ENCODE peak calls at places on chromosomes 5 and 9, in six cellular contexts. One of them, this sample, is unnamed.

GRCh38 chr9:13090588-13090987 is 188.9 kb downstream of the MPDZ start:
- DNase-seq in cerebellar cortex: no peak
- DNase-seq in IMR-90: no peak
- DNase-seq in EH: no peak
- DNase-seq in lower lobe of right lung: no peak
- DNase-seq in neural crest cell: no peak
- DNase-seq in this sample: peak

GRCh38 chr5:169142264-169142970 is 158.5 kb downstream of the SLIT3 start:
- DNase-seq in cerebellar cortex: peak
- DNase-seq in neural crest cell: no peak
- DNase-seq in EH: no peak
- DNase-seq in IMR-90: no peak
- DNase-seq in lower lobe of right lung: no peak
- DNase-seq in this sample: peak

GRCh38 chr5:90866333-90866732 is 307.7 kb downstream of the ADGRV1 start:
- DNase-seq in neural crest cell: no peak
- DNase-seq in EH: peak
- DNase-seq in lower lobe of right lung: no peak
- DNase-seq in IMR-90: peak
- DNase-seq in cerebellar cortex: peak
- DNase-seq in this sample: peak

GRCh38 chr5:132814441-132815294 is 1.6 kb downstream of the SOWAHA start:
- DNase-seq in IMR-90: no peak
- DNase-seq in EH: no peak
- DNase-seq in lower lobe of right lung: no peak
- DNase-seq in cerebellar cortex: no peak
- DNase-seq in neural crest cell: no peak
- DNase-seq in this sample: no peak

GRCh38 chr5:75142566-75143136 is 90.3 kb upstream of the GCNT4 start:
- DNase-seq in lower lobe of right lung: no peak
- DNase-seq in EH: no peak
- DNase-seq in IMR-90: no peak
- DNase-seq in cerebellar cortex: no peak
- DNase-seq in neural crest cell: no peak
- DNase-seq in this sample: no peak

GRCh38 chr9:124480621-124480981 is 26.6 kb downstream of the NR5A1 start:
- DNase-seq in lower lobe of right lung: no peak
- DNase-seq in cerebellar cortex: peak
- DNase-seq in IMR-90: peak
- DNase-seq in neural crest cell: peak
- DNase-seq in EH: peak
- DNase-seq in this sample: no peak

GRCh38 chr9:123349691-123350480 is 6.1 kb upstream of the CRB2 start:
- DNase-seq in IMR-90: peak
- DNase-seq in cerebellar cortex: peak
- DNase-seq in lower lobe of right lung: no peak
- DNase-seq in neural crest cell: peak
- DNase-seq in EH: peak
- DNase-seq in this sample: peak

GRCh38 chr9:133385452-133385851 is 9.3 kb downstream of the STKLD1 start:
- DNase-seq in cerebellar cortex: no peak
- DNase-seq in EH: no peak
- DNase-seq in IMR-90: no peak
- DNase-seq in lower lobe of right lung: no peak
- DNase-seq in neural crest cell: no peak
- DNase-seq in this sample: no peak

GRCh38 chr9:9747787-9748186 is 865.0 kb downstream of the PTPRD start:
- DNase-seq in EH: no peak
- DNase-seq in IMR-90: peak
- DNase-seq in lower lobe of right lung: no peak
- DNase-seq in neural crest cell: no peak
- DNase-seq in cerebellar cortex: no peak
- DNase-seq in this sample: peak

GRCh38 chr5:7886849-7887460 is 18.0 kb downstream of the MTRR start:
- DNase-seq in IMR-90: peak
- DNase-seq in EH: peak
- DNase-seq in cerebellar cortex: peak
- DNase-seq in neural crest cell: no peak
- DNase-seq in lower lobe of right lung: no peak
- DNase-seq in this sample: peak

GRCh38 chr5:72130342-72130741 is 23.1 kb downstream of the MAP1B start:
- DNase-seq in IMR-90: peak
- DNase-seq in lower lobe of right lung: no peak
- DNase-seq in neural crest cell: no peak
- DNase-seq in EH: peak
- DNase-seq in cerebellar cortex: no peak
- DNase-seq in this sample: peak

GRCh38 chr9:4174781-4175180 is 125.1 kb downstream of the GLIS3 start:
- DNase-seq in neural crest cell: no peak
- DNase-seq in IMR-90: no peak
- DNase-seq in cerebellar cortex: no peak
- DNase-seq in EH: no peak
- DNase-seq in lower lobe of right lung: no peak
- DNase-seq in this sample: no peak

GRCh38 chr9:90726215-90726614 is 75.4 kb upstream of the SYK start:
- DNase-seq in neural crest cell: no peak
- DNase-seq in IMR-90: no peak
- DNase-seq in cerebellar cortex: no peak
- DNase-seq in EH: no peak
- DNase-seq in lower lobe of right lung: no peak
- DNase-seq in this sample: no peak

GRCh38 chr9:14895806-14896205 is 14.4 kb downstream of the FREM1 start:
- DNase-seq in neural crest cell: no peak
- DNase-seq in EH: peak
- DNase-seq in cerebellar cortex: no peak
- DNase-seq in IMR-90: peak
- DNase-seq in lower lobe of right lung: no peak
- DNase-seq in this sample: no peak

GRCh38 chr5:142841511-142842255 is 71.5 kb downstream of the ARHGAP26 start:
- DNase-seq in lower lobe of right lung: no peak
- DNase-seq in IMR-90: peak
- DNase-seq in EH: peak
- DNase-seq in cerebellar cortex: peak
- DNase-seq in neural crest cell: peak
- DNase-seq in this sample: peak